ENCODE peak calls at places on chromosomes 5 and 9, in four cellular contexts. V is GM23248, Z is stomach, X is NCI-H1436 treated with DMSO at 0.1 percent for 48 hours. T is an unnamed sample.

GRCh38 chr5:89967806-89968444 is 441.6 kb downstream of the CETN3 start:
- DNase-seq in V (peak), Z (no peak), X (no peak), T (peak)

GRCh38 chr5:168651654-168652053 is 72.5 kb upstream of the PANK3 start:
- DNase-seq in V (peak), Z (no peak), X (no peak), T (peak)

GRCh38 chr9:130106860-130107848 is 53.4 kb downstream of the GPR107 start:
- DNase-seq in V (peak), Z (peak), X (no peak), T (peak)

GRCh38 chr5:175517824-175518450 is 39.6 kb downstream of the SFXN1 start:
- DNase-seq in V (peak), Z (no peak), X (no peak), T (peak)

GRCh38 chr5:181187500-181188213 is 17.3 kb downstream of the TRIM7 start:
- DNase-seq in V (peak), Z (peak), X (no peak), T (peak)

GRCh38 chr9:123866497-123866896 is 63.4 kb downstream of the DENND1A start:
- DNase-seq in V (peak), Z (no peak), X (no peak), T (peak)

GRCh38 chr9:33164138-33164809 is 2.9 kb downstream of the B4GALT1 start:
- DNase-seq in V (peak), Z (no peak), X (no peak), T (no peak)

GRCh38 chr9:89606567-89607311 is 1.9 kb downstream of the GADD45G start:
- DNase-seq in V (peak), Z (peak), X (no peak), T (no peak)

GRCh38 chr9:132742821-132743311 is 72.6 kb downstream of the GTF3C4 start:
- DNase-seq in V (no peak), Z (no peak), X (no peak), T (no peak)

GRCh38 chr5:158303261-158303660 is 444.3 kb upstream of the CLINT1 start:
- DNase-seq in V (no peak), Z (no peak), X (no peak), T (no peak)

GRCh38 chr5:105954341-105954740 is 1716.4 kb downstream of the EFNA5 start:
- DNase-seq in V (no peak), Z (no peak), X (no peak), T (no peak)

GRCh38 chr9:137666950-137667670 is 48.3 kb downstream of the EHMT1 start:
- DNase-seq in V (no peak), Z (peak), X (no peak), T (no peak)

GRCh38 chr9:33995449-33995848 is 53.2 kb downstream of the UBAP2 start:
- DNase-seq in V (no peak), Z (no peak), X (no peak), T (no peak)

GRCh38 chr9:116543731-116544400 is 143.2 kb upstream of the TRIM32 start:
- DNase-seq in V (peak), Z (no peak), X (no peak), T (peak)

GRCh38 chr5:126917918-126918623 is 112.3 kb downstream of the MARCHF3 start:
- DNase-seq in V (peak), Z (no peak), X (peak), T (peak)

GRCh38 chr5:5755888-5756287 is 333.4 kb downstream of the ICE1 start:
- DNase-seq in V (no peak), Z (no peak), X (no peak), T (no peak)

GRCh38 chr9:84846501-84847323 is 177.2 kb downstream of the NTRK2 start:
- DNase-seq in V (no peak), Z (no peak), X (no peak), T (no peak)